ENCODE peak calls at places on chromosomes 7 and 10, in five cellular contexts. One of them, this sample, is unnamed.

GRCh38 chr7:80659120-80660055 is 20.9 kb downstream of the CD36 start:
- DNase-seq in stimulated activated CD4-positive, alpha-beta T cell treated with anti-CD3 and anti-CD28 coated beads, Interleukin-4, amount 100 ng/mL, for 24 hours: no peak
- DNase-seq in germinal center: peak
- DNase-seq in SK-N-MC: no peak
- DNase-seq in LoVo: peak
- DNase-seq in this sample: no peak

GRCh38 chr7:91030680-91031079 is 233.6 kb upstream of the FZD1 start:
- DNase-seq in stimulated activated CD4-positive, alpha-beta T cell treated with anti-CD3 and anti-CD28 coated beads, Interleukin-4, amount 100 ng/mL, for 24 hours: no peak
- DNase-seq in germinal center: no peak
- DNase-seq in SK-N-MC: no peak
- DNase-seq in LoVo: no peak
- DNase-seq in this sample: no peak

GRCh38 chr10:103102195-103102594 is 90.9 kb downstream of the NT5C2 start:
- DNase-seq in stimulated activated CD4-positive, alpha-beta T cell treated with anti-CD3 and anti-CD28 coated beads, Interleukin-4, amount 100 ng/mL, for 24 hours: no peak
- DNase-seq in germinal center: no peak
- DNase-seq in SK-N-MC: no peak
- DNase-seq in LoVo: no peak
- DNase-seq in this sample: no peak

GRCh38 chr7:99393363-99394187 is 14.8 kb downstream of the PDAP1 start:
- DNase-seq in stimulated activated CD4-positive, alpha-beta T cell treated with anti-CD3 and anti-CD28 coated beads, Interleukin-4, amount 100 ng/mL, for 24 hours: no peak
- DNase-seq in germinal center: no peak
- DNase-seq in SK-N-MC: no peak
- DNase-seq in LoVo: no peak
- DNase-seq in this sample: no peak

GRCh38 chr10:12434277-12434676 is 84.9 kb downstream of the CAMK1D start:
- DNase-seq in stimulated activated CD4-positive, alpha-beta T cell treated with anti-CD3 and anti-CD28 coated beads, Interleukin-4, amount 100 ng/mL, for 24 hours: no peak
- DNase-seq in germinal center: no peak
- DNase-seq in SK-N-MC: no peak
- DNase-seq in LoVo: no peak
- DNase-seq in this sample: peak

GRCh38 chr7:143300959-143301617 is 12.9 kb downstream of the CASP2 start:
- DNase-seq in stimulated activated CD4-positive, alpha-beta T cell treated with anti-CD3 and anti-CD28 coated beads, Interleukin-4, amount 100 ng/mL, for 24 hours: no peak
- DNase-seq in germinal center: no peak
- DNase-seq in SK-N-MC: no peak
- DNase-seq in LoVo: no peak
- DNase-seq in this sample: no peak

GRCh38 chr7:149060161-149060560 is 30.4 kb downstream of the ZNF786 start:
- DNase-seq in stimulated activated CD4-positive, alpha-beta T cell treated with anti-CD3 and anti-CD28 coated beads, Interleukin-4, amount 100 ng/mL, for 24 hours: no peak
- DNase-seq in germinal center: no peak
- DNase-seq in SK-N-MC: peak
- DNase-seq in LoVo: no peak
- DNase-seq in this sample: no peak

GRCh38 chr7:135707570-135707966 is 20.4 kb downstream of the SLC13A4 start:
- DNase-seq in stimulated activated CD4-positive, alpha-beta T cell treated with anti-CD3 and anti-CD28 coated beads, Interleukin-4, amount 100 ng/mL, for 24 hours: no peak
- DNase-seq in germinal center: no peak
- DNase-seq in SK-N-MC: no peak
- DNase-seq in LoVo: no peak
- DNase-seq in this sample: no peak

This sample was measured in DMS153.